ENCODE peak calls at places on chromosome 16, in seven cellular contexts. C is GM12878; D is omental fat pad; F is AG04450; V is tibial artery; L is AG09309; O is CD8-positive, alpha-beta T cell. W is an unnamed sample.

GRCh38 chr16:25413962-25414361 is 156.3 kb upstream of the ZKSCAN2 start:
- DNase-seq in C (no peak), L (no peak), O (no peak), V (no peak), F (no peak), D (no peak), W (no peak)

GRCh38 chr16:4679156-4679853 is 14.1 kb upstream of the NUDT16L1 start:
- DNase-seq in O (no peak), F (no peak), L (no peak), V (no peak), C (no peak), D (no peak), W (no peak)

GRCh38 chr16:48611329-48612137 is 1.6 kb upstream of the N4BP1 start:
- DNase-seq in O (peak), F (no peak), D (no peak), L (no peak), C (peak), V (no peak), W (peak)

GRCh38 chr16:67672739-67673662 is 6.4 kb downstream of the C16orf86 start:
- DNase-seq in L (no peak), V (no peak), C (no peak), O (no peak), F (peak), D (no peak), W (peak)

GRCh38 chr16:58508671-58509251 is 6.6 kb upstream of the SETD6 start:
- DNase-seq in V (no peak), C (no peak), L (no peak), D (no peak), F (no peak), O (peak), W (no peak)

GRCh38 chr16:87366930-87367329 is 16.6 kb downstream of the FBXO31 start:
- DNase-seq in F (no peak), O (no peak), C (no peak), D (no peak), L (no peak), V (no peak), W (no peak)

GRCh38 chr16:67758966-67759365 is 39.9 kb upstream of the GFOD2 start:
- DNase-seq in L (no peak), V (no peak), C (no peak), D (no peak), O (no peak), F (no peak), W (no peak)

GRCh38 chr16:30951785-30952184 is 2.9 kb downstream of the ORAI3 start:
- DNase-seq in F (no peak), V (peak), L (peak), C (no peak), D (no peak), O (no peak), W (no peak)

GRCh38 chr16:13307861-13308260 is 406.5 kb downstream of the SHISA9 start:
- DNase-seq in F (no peak), C (no peak), O (no peak), D (no peak), V (no peak), L (no peak), W (no peak)

GRCh38 chr16:30649725-30650368 is 913 bp upstream of the PRR14 start:
- DNase-seq in O (no peak), C (no peak), F (no peak), V (no peak), L (no peak), D (no peak), W (no peak)

GRCh38 chr16:49875812-49876715 is 20.2 kb upstream of the ZNF423 start:
- DNase-seq in O (no peak), D (no peak), C (no peak), L (no peak), F (no peak), V (no peak), W (no peak)

GRCh38 chr16:53041196-53041977 is 11.3 kb downstream of the CHD9NB start:
- DNase-seq in O (no peak), F (no peak), D (no peak), C (no peak), L (no peak), V (no peak), W (peak)

GRCh38 chr16:81994485-81994884 is 16.8 kb downstream of the SDR42E1 start:
- DNase-seq in D (no peak), F (no peak), C (no peak), O (no peak), V (no peak), L (no peak), W (no peak)
- TF ChIP-seq CTCF in D (no peak), F (no peak), C (peak), O (no peak), V (no peak), L (no peak), W (peak)

DNA sequence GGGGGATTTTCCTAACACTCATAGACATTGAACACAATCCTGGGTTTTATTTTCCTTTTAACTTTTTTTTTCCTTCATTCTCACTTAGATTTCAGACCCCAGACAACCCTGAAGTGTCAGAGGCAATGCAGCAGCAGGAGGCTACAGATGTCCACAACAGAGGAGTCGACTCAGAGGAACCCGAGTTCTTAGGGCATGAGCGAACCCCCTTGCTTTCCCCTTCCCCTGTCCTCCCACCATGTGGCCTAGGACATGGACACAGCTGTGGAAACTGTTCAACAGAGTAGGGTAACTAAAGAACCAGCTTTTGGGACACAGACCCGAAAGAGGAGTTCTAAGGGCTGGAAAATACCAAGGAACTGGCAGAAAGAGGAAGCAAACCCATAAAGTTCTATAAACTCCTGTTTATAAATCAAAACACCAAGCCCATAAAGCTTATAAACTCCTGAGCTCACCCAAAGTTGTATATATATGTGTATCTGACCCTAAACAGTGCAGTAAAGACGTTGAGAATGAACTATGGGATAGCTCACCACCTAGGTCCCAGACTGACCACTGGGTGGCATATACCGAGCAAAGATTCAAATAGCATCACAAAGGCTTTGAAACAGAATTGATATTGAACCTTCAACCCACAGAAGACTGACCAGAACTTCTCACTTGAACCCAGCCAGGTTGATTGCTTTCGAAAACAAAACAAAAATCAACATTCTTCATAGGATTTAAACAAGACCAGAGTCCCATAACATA is 33.9 kb downstream of the CMTM4 start:
- DNase-seq in F (no peak), C (no peak), V (no peak), O (no peak), L (no peak), D (no peak), W (no peak)
- TF ChIP-seq CTCF in F (peak), C (peak), V (peak), O (no peak), L (peak), D (no peak), W (no peak)

GRCh38 chr16:85221810-85222150 is 109.5 kb upstream of the CIBAR2 start:
- DNase-seq in L (no peak), C (no peak), O (no peak), D (no peak), F (no peak), V (no peak), W (no peak)

GRCh38 chr16:85222151-85222863 is 110.0 kb upstream of the CIBAR2 start:
- DNase-seq in D (no peak), C (no peak), F (no peak), L (no peak), V (no peak), O (no peak), W (no peak)

GRCh38 chr16:85221081-85221809 is 109.0 kb upstream of the CIBAR2 start:
- DNase-seq in D (no peak), O (no peak), F (no peak), L (no peak), V (no peak), C (no peak), W (no peak)

GRCh38 chr16:85216522-85217375 is 104.5 kb upstream of the CIBAR2 start:
- DNase-seq in L (no peak), V (no peak), O (no peak), F (no peak), C (no peak), D (no peak), W (no peak)

DNA sequence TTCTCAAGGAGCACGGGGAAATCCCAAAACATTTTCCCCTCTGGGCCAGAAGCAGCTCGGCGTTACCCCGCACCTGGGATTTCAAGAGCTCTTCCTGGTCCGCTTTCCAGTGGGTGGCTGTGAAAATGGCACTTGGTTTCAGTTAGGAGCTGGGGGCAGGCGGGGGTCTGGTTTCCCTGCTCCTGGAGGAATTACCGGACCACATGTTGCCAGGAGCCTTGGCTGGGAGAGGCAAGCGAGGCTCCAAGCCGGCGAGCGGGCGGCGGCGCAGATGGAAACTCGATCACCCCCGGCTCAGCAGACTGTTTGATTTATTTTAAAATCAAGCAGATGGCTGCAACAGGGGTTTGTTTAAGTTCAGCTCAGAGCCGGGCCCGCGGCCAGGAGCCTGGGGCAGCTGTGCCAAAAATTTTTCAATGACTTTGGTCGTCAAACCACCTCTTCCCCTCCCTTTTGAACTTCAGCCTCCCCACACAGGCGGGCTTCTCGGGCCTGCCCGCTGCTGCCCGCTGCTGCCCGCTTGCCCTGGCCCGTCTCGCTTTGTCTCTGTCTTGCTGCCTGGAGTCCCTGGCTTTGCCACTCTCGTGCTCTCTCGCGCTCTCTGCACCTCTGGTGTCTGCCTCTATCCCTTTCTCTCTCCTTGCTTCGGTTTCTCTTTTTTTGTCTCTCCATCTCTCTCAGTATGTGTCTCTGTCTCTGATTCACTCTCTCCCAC is 108.0 kb upstream of the CIBAR2 start:
- DNase-seq in C (no peak), V (peak), O (no peak), D (no peak), F (peak), L (no peak), W (no peak)
- TF ChIP-seq CTCF in C (no peak), V (no peak), O (no peak), D (no peak), F (no peak), L (peak), W (no peak)

GRCh38 chr16:68972008-68972407 is 128.7 kb downstream of the TANGO6 start:
- DNase-seq in F (no peak), O (no peak), L (no peak), C (no peak), V (no peak), D (no peak), W (no peak)

GRCh38 chr16:68978303-68978954 is 127.0 kb upstream of the HAS3 start:
- DNase-seq in D (no peak), O (no peak), C (no peak), V (no peak), L (no peak), F (no peak), W (no peak)

GRCh38 chr16:68969338-68969737 is 126.0 kb downstream of the TANGO6 start:
- DNase-seq in F (no peak), C (no peak), V (no peak), D (no peak), L (no peak), O (no peak), W (no peak)

GRCh38 chr16:68973611-68974120 is 130.3 kb downstream of the TANGO6 start:
- DNase-seq in O (no peak), C (no peak), D (no peak), L (no peak), V (no peak), F (no peak), W (no peak)

GRCh38 chr16:68972720-68973119 is 129.4 kb downstream of the TANGO6 start:
- DNase-seq in O (no peak), D (no peak), F (peak), L (no peak), V (no peak), C (no peak), W (peak)
- TF ChIP-seq CTCF in O (no peak), D (no peak), F (peak), L (peak), V (no peak), C (no peak), W (no peak)

GRCh38 chr16:1385232-1385631 is 29.3 kb downstream of the UNKL start:
- DNase-seq in V (no peak), F (no peak), L (no peak), D (no peak), C (no peak), O (no peak), W (no peak)
- TF ChIP-seq CTCF in V (no peak), F (no peak), L (no peak), D (no peak), C (no peak), O (no peak), W (no peak)

DNA sequence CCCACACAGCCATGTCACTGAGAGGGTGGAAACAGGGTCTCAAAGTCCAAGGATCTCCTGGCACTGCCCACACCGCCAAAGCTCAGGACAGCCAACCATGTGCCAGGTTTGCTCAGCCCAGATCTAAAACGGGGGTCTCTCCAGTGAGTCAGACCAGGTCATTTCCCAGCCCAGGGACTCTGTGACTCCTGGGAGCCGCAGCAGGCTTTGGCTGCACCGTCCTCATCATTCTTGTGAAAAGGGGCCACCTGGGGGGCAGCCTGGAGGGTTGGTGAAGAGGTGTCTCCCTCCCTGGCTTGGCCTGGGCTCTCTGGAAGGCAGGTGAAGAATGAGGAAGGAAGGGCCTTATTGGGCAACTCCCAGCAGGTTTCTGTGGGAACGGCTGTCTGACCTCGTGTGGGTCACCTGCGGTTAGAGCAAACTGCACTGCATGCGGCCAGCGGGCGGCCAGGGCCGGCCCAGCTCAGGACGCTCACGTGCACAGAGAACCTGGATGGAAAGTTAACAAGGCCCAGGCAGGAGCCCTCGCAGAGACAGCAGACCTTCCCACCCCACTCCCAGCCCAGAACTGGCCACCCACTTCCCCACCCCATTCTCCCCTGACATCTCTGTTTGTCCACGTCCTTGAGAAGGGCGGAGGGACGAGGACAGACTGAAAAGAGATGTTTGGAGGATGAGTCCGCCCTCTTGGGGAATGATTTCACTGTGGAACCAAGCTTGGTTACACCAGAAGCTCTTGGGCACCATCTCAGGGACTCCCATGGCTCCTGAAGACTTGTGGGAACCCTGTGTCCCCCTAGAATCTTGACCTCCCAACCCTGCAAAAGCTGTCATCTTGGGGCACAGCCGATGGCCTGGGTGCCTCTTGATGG is 25.6 kb upstream of the LITAF start:
- DNase-seq in L (no peak), O (no peak), C (no peak), F (no peak), V (no peak), D (no peak), W (no peak)
- TF ChIP-seq CTCF in L (no peak), O (no peak), C (no peak), F (no peak), V (no peak), D (no peak), W (no peak)